ENCODE peak calls at places on chromosome 12, in seven cellular contexts. Y is fibroblast of mammary gland, T is caudate nucleus, U is bronchial epithelial cell, C is fibroblast of pulmonary artery, F is colonic mucosa, S is hypothalamus. J is an unnamed sample.
A peak's percentile ranks its signal among the peaks of the same experiment; 100 is the strongest.

GRCh38 chr12:72053604-72054003 is 115.0 kb downstream of the TPH2 start:
- DNase-seq in T (no peak), C (peak; percentile 3), U (no peak), F (no peak), S (no peak), Y (no peak), J (no peak)

GRCh38 chr12:39613525-39613924 is 6.1 kb downstream of the ABCD2 start:
- DNase-seq in Y (no peak), U (no peak), S (no peak), C (no peak), T (no peak), F (no peak), J (no peak)

GRCh38 chr12:70920891-70921290 is 353 bp upstream of the PTPRR start:
- DNase-seq in T (no peak), U (no peak), S (no peak), C (no peak), F (no peak), Y (no peak), J (no peak)

GRCh38 chr12:30779178-30779577 is 24.4 kb upstream of the CAPRIN2 start:
- DNase-seq in S (no peak), C (no peak), U (no peak), F (no peak), T (no peak), Y (no peak), J (no peak)

GRCh38 chr12:108817909-108818308 is 39.5 kb downstream of the SSH1 start:
- DNase-seq in U (no peak), C (no peak), F (no peak), Y (no peak), T (no peak), S (no peak), J (no peak)

GRCh38 chr12:109822951-109823411 is 10.2 kb downstream of the TRPV4 start:
- DNase-seq in C (no peak), Y (no peak), F (no peak), T (peak; percentile 50), U (peak; percentile 13), S (peak; percentile 19), J (no peak)

GRCh38 chr12:66268562-66268961 is 33.7 kb upstream of the HELB start:
- DNase-seq in S (no peak), C (no peak), Y (no peak), U (peak; percentile 69), F (no peak), T (no peak), J (peak; percentile 41)

GRCh38 chr12:126337556-126337955 is 1272.3 kb downstream of the AACS start:
- DNase-seq in Y (peak; percentile 10), C (peak; percentile 55), S (no peak), F (no peak), T (no peak), U (no peak), J (peak; percentile 1)

GRCh38 chr12:106251636-106252035 is 3.8 kb upstream of the CKAP4 start:
- DNase-seq in F (peak; percentile 6), S (no peak), C (peak; percentile 25), T (no peak), U (no peak), Y (peak; percentile 40), J (no peak)

GRCh38 chr12:56529656-56530055 is 8.0 kb downstream of the RBMS2 start:
- DNase-seq in S (no peak), T (no peak), U (no peak), C (peak; percentile 36), F (no peak), Y (peak; percentile 30), J (peak; percentile 35)

GRCh38 chr12:22286569-22286968 is 47.9 kb downstream of the ST8SIA1 start:
- DNase-seq in C (peak; percentile 65), T (no peak), F (no peak), Y (peak; percentile 97), S (no peak), U (no peak), J (no peak)